ENCODE peak calls at places on chromosome 1, in six cellular contexts. One of them, this sample, is unnamed.

GRCh38 chr1:91018006-91018405 is 3.8 kb downstream of the ZNF644 start:
- DNase-seq in trophoblast cell: no peak
- DNase-seq in IMR-90: no peak
- DNase-seq in mesenchymal stem cell: peak; percentile 26
- DNase-seq in H9: no peak
- DNase-seq in H1: no peak
- DNase-seq in this sample: no peak

GRCh38 chr1:31570228-31570627 is 6.1 kb upstream of the TINAGL1 start:
- DNase-seq in IMR-90: no peak
- DNase-seq in H1: peak; percentile 32
- DNase-seq in mesenchymal stem cell: no peak
- DNase-seq in H9: no peak
- DNase-seq in trophoblast cell: no peak
- DNase-seq in this sample: no peak

GRCh38 chr1:153616885-153617428 is 832 bp upstream of the S100A14 start:
- DNase-seq in trophoblast cell: no peak
- DNase-seq in IMR-90: no peak
- DNase-seq in mesenchymal stem cell: no peak
- DNase-seq in H1: no peak
- DNase-seq in H9: no peak
- DNase-seq in this sample: no peak

GRCh38 chr1:244341455-244342450 is 110.0 kb downstream of the ADSS2 start:
- DNase-seq in H9: peak; percentile 86
- DNase-seq in trophoblast cell: peak; percentile 59
- DNase-seq in H1: peak; percentile 59
- DNase-seq in IMR-90: no peak
- DNase-seq in mesenchymal stem cell: no peak
- DNase-seq in this sample: no peak

GRCh38 chr1:44270666-44271628 is 57.7 kb downstream of the DMAP1 start:
- DNase-seq in H9: no peak
- DNase-seq in H1: no peak
- DNase-seq in trophoblast cell: no peak
- DNase-seq in mesenchymal stem cell: no peak
- DNase-seq in IMR-90: no peak
- DNase-seq in this sample: no peak

GRCh38 chr1:235625340-235625739 is 24.2 kb downstream of the GNG4 start:
- DNase-seq in H9: no peak
- DNase-seq in IMR-90: no peak
- DNase-seq in trophoblast cell: no peak
- DNase-seq in H1: no peak
- DNase-seq in mesenchymal stem cell: no peak
- DNase-seq in this sample: no peak

GRCh38 chr1:7295946-7296345 is 475.1 kb upstream of the VAMP3 start:
- DNase-seq in mesenchymal stem cell: no peak
- DNase-seq in H1: no peak
- DNase-seq in trophoblast cell: no peak
- DNase-seq in IMR-90: peak; percentile 27
- DNase-seq in H9: no peak
- DNase-seq in this sample: no peak

GRCh38 chr1:63902844-63903589 is 129.2 kb downstream of the ROR1 start:
- DNase-seq in H9: no peak
- DNase-seq in IMR-90: peak; percentile 29
- DNase-seq in mesenchymal stem cell: no peak
- DNase-seq in trophoblast cell: no peak
- DNase-seq in H1: no peak
- DNase-seq in this sample: no peak

GRCh38 chr1:12206792-12207424 is 22.9 kb upstream of the VPS13D start:
- DNase-seq in IMR-90: no peak
- DNase-seq in H1: no peak
- DNase-seq in mesenchymal stem cell: no peak
- DNase-seq in H9: no peak
- DNase-seq in trophoblast cell: no peak
- DNase-seq in this sample: no peak

DNA sequence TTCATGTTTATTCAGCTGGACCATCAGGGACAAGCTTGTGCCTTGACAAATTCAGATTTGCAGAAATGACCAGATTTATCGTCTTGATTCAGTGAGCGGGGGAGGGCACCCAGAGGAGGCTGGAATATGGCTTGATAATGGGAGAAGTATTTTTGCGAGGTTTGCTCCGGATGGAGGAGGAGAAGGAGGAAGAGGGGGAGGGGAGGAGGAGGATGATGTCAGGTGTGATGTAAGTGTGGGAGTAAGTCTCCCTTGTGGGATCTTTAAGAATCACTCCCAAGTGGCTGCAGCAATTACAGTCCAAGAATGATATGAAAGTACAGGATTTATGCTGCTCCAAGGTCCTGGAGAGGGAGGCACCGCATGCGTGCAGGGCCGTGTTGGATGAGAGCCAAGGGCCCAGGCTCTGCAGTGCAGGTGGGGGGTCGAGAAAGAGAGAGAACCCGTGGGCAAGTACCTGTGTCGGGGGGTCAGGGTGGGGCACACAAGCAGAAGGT is 5.6 kb upstream of the ZNF496 start:
- DNase-seq in H9: no peak
- DNase-seq in IMR-90: peak; percentile 28
- DNase-seq in trophoblast cell: no peak
- DNase-seq in H1: no peak
- DNase-seq in mesenchymal stem cell: no peak
- DNase-seq in this sample: no peak
- H3K79me1 ChIP-seq in H9: peaks cover 9% of the 10 kb centered on the region
- H3K79me1 ChIP-seq in IMR-90: peaks cover 47% of the 10 kb centered on the region
- H3K79me1 ChIP-seq in trophoblast cell: peaks cover 6% of the 10 kb centered on the region
- H3K79me1 ChIP-seq in H1: peaks cover 19% of the 10 kb centered on the region
- H3K79me1 ChIP-seq in mesenchymal stem cell: peaks cover 42% of the 10 kb centered on the region
- H3K79me1 ChIP-seq in this sample: peaks cover 14% of the 10 kb centered on the region

GRCh38 chr1:193753038-193753756 is 566.8 kb upstream of the B3GALT2 start:
- DNase-seq in trophoblast cell: peak; percentile 7
- DNase-seq in mesenchymal stem cell: peak; percentile 19
- DNase-seq in H1: no peak
- DNase-seq in H9: no peak
- DNase-seq in IMR-90: no peak
- DNase-seq in this sample: no peak
- H3K4me2 ChIP-seq in trophoblast cell: no peak overlapping the region
- H3K4me2 ChIP-seq in mesenchymal stem cell: no peak overlapping the region
- H3K4me2 ChIP-seq in H1: no peak overlapping the region
- H3K4me2 ChIP-seq in H9: no peak overlapping the region
- H3K4me2 ChIP-seq in IMR-90: no peak overlapping the region
- H3K4me2 ChIP-seq in this sample: no peak overlapping the region

DNA sequence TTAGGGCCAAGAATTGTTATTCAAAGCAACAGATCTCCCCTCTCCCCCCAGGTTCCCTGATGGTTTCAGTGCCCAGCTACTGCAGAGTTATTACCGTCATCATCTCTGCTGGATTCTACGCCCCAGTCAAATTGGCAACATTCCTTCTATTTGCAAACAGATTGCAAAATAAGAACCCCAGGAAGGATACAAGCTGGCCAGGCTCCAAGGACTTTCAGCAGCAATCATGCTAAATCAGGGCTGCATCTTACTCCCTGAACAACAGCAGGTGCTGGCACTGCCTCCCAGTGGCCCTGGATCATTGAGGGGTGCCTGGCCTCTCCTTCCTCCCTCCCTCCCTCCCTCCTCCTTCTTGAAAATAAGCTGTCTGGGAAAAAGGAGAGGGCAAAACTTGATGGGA is 521.6 kb upstream of the BEND5 start:
- DNase-seq in mesenchymal stem cell: no peak
- DNase-seq in H9: peak; percentile 34
- DNase-seq in H1: no peak
- DNase-seq in IMR-90: no peak
- DNase-seq in trophoblast cell: no peak
- DNase-seq in this sample: no peak
- H3K9me3 ChIP-seq in mesenchymal stem cell: peaks cover 8% of the 10 kb centered on the region
- H3K9me3 ChIP-seq in H9: peaks cover 77% of the 10 kb centered on the region
- H3K9me3 ChIP-seq in H1: peaks cover 77% of the 10 kb centered on the region
- H3K9me3 ChIP-seq in IMR-90: peaks cover 7% of the 10 kb centered on the region
- H3K9me3 ChIP-seq in trophoblast cell: peaks cover 4% of the 10 kb centered on the region
- H3K9me3 ChIP-seq in this sample: peaks cover 3% of the 10 kb centered on the region

DNA sequence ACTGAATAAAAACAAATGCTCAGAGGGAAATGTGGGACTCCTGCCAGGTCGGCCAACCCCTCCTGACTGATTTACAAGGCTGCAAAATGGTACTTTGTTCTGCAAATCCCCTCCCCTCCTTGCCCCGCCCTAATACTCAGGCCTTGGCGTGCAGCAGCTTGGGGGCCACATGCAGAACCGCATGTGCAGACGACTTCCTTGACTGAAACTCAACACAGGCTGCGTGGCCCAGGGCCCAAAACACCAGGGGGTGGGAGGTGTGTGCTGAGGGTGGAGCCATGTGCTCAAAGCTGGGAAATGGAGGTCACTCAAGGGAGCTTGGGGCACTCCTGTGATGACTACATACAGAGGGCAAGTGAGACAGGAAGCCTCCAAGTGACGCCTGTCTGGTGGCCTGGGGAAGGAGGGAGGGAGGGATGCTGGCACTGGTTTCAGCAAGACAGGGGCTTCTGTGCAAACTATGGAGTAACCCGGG is 87.2 kb downstream of the MRPL37 start:
- DNase-seq in mesenchymal stem cell: peak; percentile 82
- DNase-seq in H9: peak; percentile 59
- DNase-seq in H1: peak; percentile 52
- DNase-seq in trophoblast cell: peak; percentile 26
- DNase-seq in IMR-90: peak; percentile 55
- DNase-seq in this sample: no peak
- H3K79me1 ChIP-seq in mesenchymal stem cell: peaks cover 46% of the 10 kb centered on the region
- H3K79me1 ChIP-seq in H9: peaks cover 4% of the 10 kb centered on the region
- H3K79me1 ChIP-seq in H1: peaks cover 40% of the 10 kb centered on the region
- H3K79me1 ChIP-seq in trophoblast cell: peaks cover 2% of the 10 kb centered on the region
- H3K79me1 ChIP-seq in IMR-90: peaks cover 28% of the 10 kb centered on the region
- H3K79me1 ChIP-seq in this sample: peaks cover 9% of the 10 kb centered on the region